ENCODE peak calls at places on chromosome X, in five cellular contexts. M, Q, K, N and R are unnamed samples.

GRCh38 chrX:47172971-47173792 is 20.4 kb upstream of the UBA1 start:
- DNase-seq in M (no peak), Q (no peak), K (no peak), N (peak), R (no peak)

GRCh38 chrX:14409341-14409740 is 120.0 kb upstream of the GLRA2 start:
- DNase-seq in M (no peak), Q (no peak), K (no peak), N (no peak), R (no peak)

GRCh38 chrX:118181030-118181429 is 64.4 kb upstream of the KLHL13 start:
- DNase-seq in M (no peak), Q (no peak), K (no peak), N (no peak), R (no peak)

GRCh38 chrX:123830309-123830708 is 29.5 kb upstream of the XIAP start:
- DNase-seq in M (no peak), Q (no peak), K (no peak), N (no peak), R (no peak)

GRCh38 chrX:16870861-16871584 is 861 bp upstream of the RBBP7 start:
- DNase-seq in M (no peak), Q (no peak), K (no peak), N (peak), R (peak)

GRCh38 chrX:140764401-140764919 is 54.9 kb downstream of the LINC00632 start:
- DNase-seq in M (no peak), Q (no peak), K (no peak), N (peak), R (no peak)

GRCh38 chrX:26215869-26216268 is at the start of gene MAGEB5:
- DNase-seq in M (no peak), Q (no peak), K (no peak), N (no peak), R (no peak)

GRCh38 chrX:123846598-123847038 is 13.2 kb upstream of the XIAP start:
- DNase-seq in M (no peak), Q (no peak), K (peak), N (no peak), R (no peak)

GRCh38 chrX:151703487-151703886 is 8.2 kb downstream of the PRRG3 start:
- DNase-seq in M (no peak), Q (no peak), K (no peak), N (peak), R (no peak)

GRCh38 chrX:46173159-46173558 is 372.1 kb downstream of the ZNF674 start:
- DNase-seq in M (no peak), Q (no peak), K (no peak), N (no peak), R (no peak)

GRCh38 chrX:103220511-103221406 is 5.9 kb downstream of the BEX4 start:
- DNase-seq in M (no peak), Q (no peak), K (no peak), N (no peak), R (no peak)

GRCh38 chrX:132180929-132181328 is 38.3 kb downstream of the RAP2C start:
- DNase-seq in M (no peak), Q (no peak), K (no peak), N (no peak), R (no peak)

GRCh38 chrX:96387801-96388200 is 296.8 kb upstream of the DIAPH2 start:
- DNase-seq in M (no peak), Q (no peak), K (no peak), N (no peak), R (no peak)

GRCh38 chrX:43958529-43958928 is 14.7 kb downstream of the NDP start:
- DNase-seq in M (peak), Q (peak), K (peak), N (no peak), R (peak)

GRCh38 chrX:18833071-18833731 is 125.8 kb downstream of the PPEF1 start:
- DNase-seq in M (no peak), Q (no peak), K (no peak), N (no peak), R (no peak)

GRCh38 chrX:122046226-122046625 is 998.8 kb downstream of the GLUD2 start:
- DNase-seq in M (no peak), Q (no peak), K (no peak), N (no peak), R (no peak)